ENCODE peak calls at places on chromosomes 2 and 18, in six cellular contexts. Y is CD4-positive, alpha-beta T cell; R is GM03348; I is stimulated activated CD8-positive, alpha-beta memory T cell treated with anti-CD3 and anti-CD28 coated beads, Interleukin-2, amount 100 ng/mL, for 1 hour; Z is naive thymus-derived CD4-positive, alpha-beta T cell; P is tibial artery. T is an unnamed sample.

GRCh38 chr2:9230881-9231280 is 24.3 kb downstream of the ASAP2 start:
- DNase-seq in I (no peak), Z (no peak), Y (no peak), P (no peak), R (no peak), T (no peak)

GRCh38 chr2:100603945-100604633 is 41.3 kb downstream of the PDCL3 start:
- DNase-seq in Z (no peak), P (no peak), I (no peak), Y (no peak), R (peak; percentile 50), T (no peak)

GRCh38 chr2:61380120-61380881 is 90.6 kb downstream of the USP34 start:
- DNase-seq in R (no peak), Y (no peak), I (no peak), P (no peak), Z (no peak), T (no peak)

GRCh38 chr18:5542393-5543035 is 1.3 kb downstream of the EPB41L3 start:
- DNase-seq in I (no peak), P (peak; percentile 47), Z (no peak), R (peak; percentile 41), Y (no peak), T (no peak)

GRCh38 chr18:26863122-26863879 is 2.2 kb downstream of the AQP4 start:
- DNase-seq in R (peak; percentile 26), I (no peak), Z (no peak), P (peak; percentile 22), Y (no peak), T (no peak)

GRCh38 chr2:208373460-208374089 is 33.0 kb upstream of the PTH2R start:
- DNase-seq in R (peak; percentile 70), I (no peak), P (peak; percentile 37), Y (no peak), Z (no peak), T (no peak)

GRCh38 chr18:47919916-47920315 is 10.5 kb downstream of the SMAD2 start:
- DNase-seq in R (no peak), Y (no peak), P (no peak), Z (no peak), I (no peak), T (no peak)

GRCh38 chr2:224395646-224396390 is 6.1 kb downstream of the FAM124B start:
- DNase-seq in R (no peak), Z (no peak), I (no peak), P (no peak), Y (no peak), T (no peak)

GRCh38 chr2:219398721-219399333 is 11.1 kb upstream of the DNPEP start:
- DNase-seq in I (no peak), P (no peak), R (no peak), Y (no peak), Z (no peak), T (no peak)

GRCh38 chr2:224031358-224031970 is 7.6 kb downstream of the SERPINE2 start:
- DNase-seq in Z (no peak), Y (no peak), P (no peak), I (no peak), R (no peak), T (no peak)

GRCh38 chr18:23718243-23718720 is 29.0 kb downstream of the LAMA3 start:
- DNase-seq in I (no peak), Z (no peak), P (no peak), R (peak; percentile 36), Y (no peak), T (no peak)

GRCh38 chr2:15116830-15117229 is 444.3 kb downstream of the NBAS start:
- DNase-seq in Z (no peak), P (no peak), I (no peak), R (no peak), Y (no peak), T (no peak)

GRCh38 chr18:75109001-75109400 is 99.9 kb downstream of the PTGR3 start:
- DNase-seq in R (no peak), Z (no peak), I (no peak), P (no peak), Y (no peak), T (no peak)

GRCh38 chr2:217950401-217950871 is 52.4 kb downstream of the TNS1 start:
- DNase-seq in R (no peak), Z (no peak), P (peak; percentile 71), Y (no peak), I (no peak), T (no peak)

GRCh38 chr2:60560734-60561649 is 7.5 kb upstream of the BCL11A start:
- DNase-seq in P (no peak), I (no peak), Y (no peak), Z (peak; percentile 27), R (peak; percentile 65), T (no peak)

GRCh38 chr2:69060938-69061501 is 48.0 kb downstream of the ANTXR1 start:
- DNase-seq in P (no peak), I (no peak), R (peak; percentile 16), Y (no peak), Z (no peak), T (no peak)

GRCh38 chr18:10391506-10391905 is 62.9 kb upstream of the APCDD1 start:
- DNase-seq in I (no peak), Y (no peak), Z (no peak), R (no peak), P (no peak), T (no peak)

GRCh38 chr2:43185146-43185545 is 41.3 kb downstream of the ZFP36L2 start:
- DNase-seq in P (no peak), Z (no peak), R (no peak), Y (no peak), I (no peak), T (no peak)

GRCh38 chr2:3784731-3785130 is 81.4 kb downstream of the DCDC2C start:
- DNase-seq in P (no peak), Y (no peak), Z (no peak), I (no peak), R (peak; percentile 65), T (no peak)

GRCh38 chr2:151097118-151097517 is 164.5 kb downstream of the RBM43 start:
- DNase-seq in I (no peak), R (no peak), Y (no peak), P (no peak), Z (no peak), T (no peak)

GRCh38 chr2:183037660-183038340 is 457 bp downstream of the NCKAP1 start:
- DNase-seq in I (no peak), Z (peak; percentile 30), Y (no peak), P (peak; percentile 35), R (peak; percentile 47), T (no peak)

GRCh38 chr2:95386031-95386430 is 16.5 kb upstream of the FAHD2A start:
- DNase-seq in Y (no peak), R (no peak), P (no peak), I (no peak), Z (no peak), T (no peak)

GRCh38 chr2:144950874-144951560 is 431.1 kb upstream of the ZEB2 start:
- DNase-seq in Z (no peak), Y (no peak), P (no peak), I (no peak), R (peak; percentile 86), T (no peak)

GRCh38 chr2:24360050-24360962 is at the start of gene ITSN2:
- DNase-seq in R (peak; percentile 94), I (peak; percentile 65), Y (peak; percentile 75), Z (peak; percentile 87), P (peak; percentile 83), T (peak; percentile 17)

GRCh38 chr2:85089464-85090072 is 43.6 kb upstream of the TCF7L1 start:
- DNase-seq in P (no peak), Z (no peak), R (no peak), Y (no peak), I (no peak), T (no peak)

GRCh38 chr18:66971951-66972350 is 368.1 kb upstream of the CDH19 start:
- DNase-seq in R (no peak), Z (no peak), P (no peak), I (no peak), Y (no peak), T (no peak)